ENCODE peak calls at places on chromosomes 16 and 17, in eight cellular contexts. Y is NCI-H1092; V is central memory CD8-positive, alpha-beta T cell; U is fibroblast of the aortic adventitia; X is A172; S is OCI-LY7; B is GM12892; C is RCC 7860. M is an unnamed sample.

GRCh38 chr17:56594528-56595418 is 1.3 kb downstream of the NOG start:
- DNase-seq in Y (peak), S (no peak), B (no peak), U (no peak), X (peak), C (no peak), V (no peak), M (no peak)

GRCh38 chr17:80891096-80892018 is 100.3 kb upstream of the CHMP6 start:
- DNase-seq in C (peak), B (no peak), V (peak), Y (no peak), S (no peak), U (peak), X (peak), M (no peak)

GRCh38 chr17:9170822-9171221 is 149.5 kb downstream of the NTN1 start:
- DNase-seq in S (no peak), U (no peak), V (no peak), B (no peak), Y (no peak), C (no peak), X (no peak), M (no peak)

GRCh38 chr16:19936431-19936830 is 51.8 kb upstream of the GPRC5B start:
- DNase-seq in X (no peak), U (peak), S (no peak), Y (no peak), V (no peak), B (no peak), C (no peak), M (no peak)

GRCh38 chr16:51390877-51391276 is 239.8 kb upstream of the SALL1 start:
- DNase-seq in Y (no peak), X (no peak), S (no peak), U (no peak), C (no peak), B (no peak), V (no peak), M (no peak)

GRCh38 chr16:35497399-35497798 is 2038.0 kb downstream of the TP53TG3F start:
- DNase-seq in C (no peak), X (no peak), S (no peak), B (no peak), V (no peak), U (no peak), Y (no peak), M (no peak)

GRCh38 chr17:63483038-63483437 is 6.2 kb downstream of the ACE start:
- DNase-seq in U (no peak), C (no peak), X (no peak), B (no peak), S (no peak), V (no peak), Y (no peak), M (no peak)

GRCh38 chr16:27847030-27847550 is 216.4 kb downstream of the GSG1L start:
- DNase-seq in B (no peak), C (peak), V (no peak), S (no peak), X (peak), Y (no peak), U (peak), M (no peak)

GRCh38 chr17:45396496-45397205 is 36.0 kb downstream of the ARHGAP27 start:
- DNase-seq in V (no peak), B (no peak), S (no peak), C (no peak), Y (no peak), X (no peak), U (no peak), M (no peak)

GRCh38 chr16:8886593-8887437 is 4.7 kb downstream of the LITAFD start:
- DNase-seq in B (no peak), U (no peak), Y (no peak), V (no peak), C (no peak), S (no peak), X (no peak), M (no peak)

GRCh38 chr17:21674242-21674731 is 18.0 kb upstream of the KCNJ18 start:
- DNase-seq in Y (no peak), X (no peak), B (no peak), C (no peak), V (no peak), U (no peak), S (no peak), M (no peak)

GRCh38 chr16:3362931-3363330 is 7.2 kb downstream of the OR2C1 start:
- DNase-seq in U (no peak), V (no peak), C (no peak), X (no peak), B (no peak), S (no peak), Y (no peak), M (no peak)

GRCh38 chr17:79832211-79833109 is 6.8 kb downstream of the CBX4 start:
- DNase-seq in V (no peak), C (peak), U (no peak), X (peak), Y (no peak), S (no peak), B (no peak), M (no peak)

GRCh38 chr16:83363521-83363920 is 444.3 kb upstream of the HSBP1 start:
- DNase-seq in Y (no peak), C (no peak), B (no peak), V (no peak), U (no peak), S (no peak), X (no peak), M (no peak)

GRCh38 chr16:495127-495748 is 32.3 kb upstream of the CAPN15 start:
- DNase-seq in V (no peak), S (peak), U (peak), B (no peak), C (peak), Y (no peak), X (peak), M (peak)

GRCh38 chr17:4249452-4250029 is 14.2 kb downstream of the ANKFY1 start:
- DNase-seq in U (peak), Y (no peak), B (no peak), S (peak), X (peak), V (no peak), C (no peak), M (no peak)

GRCh38 chr16:46747777-46748651 is at the start of gene MYLK3:
- DNase-seq in V (no peak), X (no peak), U (no peak), B (no peak), C (no peak), Y (no peak), S (no peak), M (no peak)

GRCh38 chr16:20941635-20941926 is 41.0 kb downstream of the LYRM1 start:
- DNase-seq in Y (no peak), S (no peak), U (no peak), X (no peak), C (no peak), B (no peak), V (no peak), M (no peak)

GRCh38 chr17:30550512-30551273 is 73.5 kb downstream of the GOSR1 start:
- DNase-seq in X (peak), C (peak), V (no peak), S (peak), Y (no peak), U (peak), B (peak), M (no peak)

GRCh38 chr16:15856901-15857778 is at the start of gene MYH11:
- DNase-seq in Y (no peak), X (no peak), S (peak), U (no peak), V (no peak), C (no peak), B (no peak), M (no peak)

GRCh38 chr17:80822021-80822699 is 169.5 kb upstream of the CHMP6 start:
- DNase-seq in C (no peak), Y (no peak), U (no peak), B (no peak), S (no peak), V (no peak), X (no peak), M (no peak)

GRCh38 chr16:67430504-67431076 is 331 bp upstream of the HSD11B2 start:
- DNase-seq in X (no peak), C (no peak), B (no peak), V (no peak), U (no peak), Y (no peak), S (peak), M (no peak)

GRCh38 chr16:30623558-30624283 is 13.5 kb upstream of the ZNF689 start:
- DNase-seq in S (no peak), C (no peak), V (no peak), X (no peak), B (no peak), U (no peak), Y (no peak), M (no peak)

GRCh38 chr17:75549246-75550138 is 24.0 kb downstream of the LLGL2 start:
- DNase-seq in S (no peak), X (no peak), Y (peak), C (no peak), V (no peak), B (no peak), U (no peak), M (peak)

GRCh38 chr17:7750321-7750821 is 32.8 kb downstream of the DNAH2 start:
- DNase-seq in C (peak), X (peak), S (no peak), V (no peak), B (no peak), U (peak), Y (no peak), M (no peak)

GRCh38 chr17:17351356-17351891 is 48.3 kb downstream of the NT5M start:
- DNase-seq in U (no peak), Y (no peak), V (no peak), B (no peak), S (no peak), C (no peak), X (no peak), M (no peak)

GRCh38 chr17:54426287-54426886 is 474.3 kb upstream of the TOM1L1 start:
- DNase-seq in B (no peak), X (no peak), Y (no peak), V (no peak), S (peak), U (no peak), C (no peak), M (peak)

GRCh38 chr17:12261354-12261753 is 240.7 kb downstream of the MAP2K4 start:
- DNase-seq in V (no peak), S (no peak), B (no peak), U (no peak), X (no peak), Y (no peak), C (no peak), M (no peak)

GRCh38 chr16:88846088-88846487 is 10.7 kb downstream of the GALNS start:
- DNase-seq in U (no peak), Y (no peak), X (peak), V (no peak), B (no peak), C (no peak), S (no peak), M (no peak)

GRCh38 chr16:67872631-67873434 is at the start of gene EDC4:
- DNase-seq in V (peak), X (peak), B (peak), C (peak), Y (peak), U (peak), S (peak), M (peak)

GRCh38 chr16:81367821-81368220 is 53.1 kb downstream of the GAN start:
- DNase-seq in V (no peak), U (peak), C (no peak), X (no peak), Y (no peak), B (no peak), S (no peak), M (no peak)

GRCh38 chr17:80068301-80069160 is 32.1 kb downstream of the CCDC40 start:
- DNase-seq in C (peak), V (no peak), Y (no peak), X (no peak), B (no peak), S (no peak), U (peak), M (no peak)

GRCh38 chr17:75077490-75078096 is 10.2 kb upstream of the SLC16A5 start:
- DNase-seq in V (no peak), S (peak), X (no peak), C (no peak), U (no peak), B (peak), Y (no peak), M (no peak)